ENCODE peak calls at places on chromosomes 11 and 22, in eight cellular contexts. M, I, O, V, X, C, L and W are unnamed samples.

GRCh38 chr11:64176751-64177150 is 9.2 kb upstream of the STIP1 start:
- DNase-seq in M (no peak), I (no peak), O (no peak), V (no peak), X (no peak), C (no peak), L (no peak), W (no peak)

GRCh38 chr11:68432874-68433273 is 27.7 kb upstream of the PPP6R3 start:
- DNase-seq in M (no peak), I (no peak), O (no peak), V (no peak), X (no peak), C (no peak), L (no peak), W (no peak)

GRCh38 chr11:60625262-60625661 is 74.2 kb upstream of the MS4A8 start:
- DNase-seq in M (peak), I (no peak), O (peak), V (no peak), X (peak), C (peak), L (peak), W (no peak)

GRCh38 chr11:44004452-44004833 is 43.3 kb upstream of the ACCSL start:
- DNase-seq in M (no peak), I (no peak), O (no peak), V (no peak), X (no peak), C (no peak), L (no peak), W (no peak)

GRCh38 chr11:44775366-44776356 is 48.9 kb downstream of the TSPAN18 start:
- DNase-seq in M (peak), I (peak), O (no peak), V (peak), X (peak), C (no peak), L (no peak), W (no peak)

GRCh38 chr11:1291295-1292017 is 18.0 kb downstream of the TOLLIP start:
- DNase-seq in M (no peak), I (peak), O (no peak), V (no peak), X (no peak), C (no peak), L (no peak), W (no peak)

GRCh38 chr11:125315088-125315740 is 150.7 kb downstream of the PKNOX2 start:
- DNase-seq in M (peak), I (no peak), O (peak), V (no peak), X (no peak), C (no peak), L (peak), W (no peak)

GRCh38 chr11:12294613-12295012 is 82.8 kb upstream of the PARVA start:
- DNase-seq in M (no peak), I (no peak), O (no peak), V (no peak), X (no peak), C (no peak), L (no peak), W (no peak)

GRCh38 chr22:31179345-31179744 is 19.4 kb downstream of the RNF185 start:
- DNase-seq in M (peak), I (no peak), O (no peak), V (no peak), X (no peak), C (no peak), L (no peak), W (no peak)

GRCh38 chr11:17768547-17768946 is 34.0 kb downstream of the KCNC1 start:
- DNase-seq in M (no peak), I (peak), O (no peak), V (no peak), X (no peak), C (no peak), L (no peak), W (no peak)

GRCh38 chr22:17369553-17370035 is 334 bp downstream of the CECR2 start:
- DNase-seq in M (no peak), I (peak), O (no peak), V (no peak), X (no peak), C (no peak), L (no peak), W (no peak)

GRCh38 chr11:62472063-62472884 is 53.4 kb downstream of the SCGB1A1 start:
- DNase-seq in M (peak), I (no peak), O (peak), V (no peak), X (no peak), C (peak), L (peak), W (no peak)

GRCh38 chr11:112355726-112356125 is 95.1 kb upstream of the PLET1 start:
- DNase-seq in M (peak), I (peak), O (no peak), V (no peak), X (no peak), C (no peak), L (peak), W (peak)

GRCh38 chr11:2464451-2465165 is 19.8 kb downstream of the KCNQ1 start:
- DNase-seq in M (no peak), I (no peak), O (no peak), V (no peak), X (no peak), C (no peak), L (no peak), W (no peak)

GRCh38 chr11:74671520-74672196 is 59.6 kb downstream of the CHRDL2 start:
- DNase-seq in M (peak), I (no peak), O (no peak), V (no peak), X (no peak), C (peak), L (peak), W (no peak)

GRCh38 chr22:35643991-35644390 is 4.3 kb upstream of the APOL6 start:
- DNase-seq in M (no peak), I (no peak), O (no peak), V (no peak), X (no peak), C (no peak), L (no peak), W (no peak)